ENCODE peak calls at places on chromosome X, in ten cellular contexts. One of them, this sample, is unnamed.
A peak's percentile ranks its signal among the peaks of the same experiment; 100 is the strongest.

GRCh38 chrX:51459125-51459524 is 37.3 kb downstream of the NUDT11 start:
- DNase-seq in dorsolateral prefrontal cortex: no peak
- DNase-seq in progenitor cell of endocrine pancreas: no peak
- DNase-seq in activated CD8-positive, alpha-beta T cell treated with anti-CD3 and anti-CD28 coated beads for 36 hours: peak; percentile 28
- DNase-seq in lower leg skin: no peak
- DNase-seq in colonic mucosa: peak; percentile 21
- DNase-seq in GM13977: no peak
- DNase-seq in spleen: no peak
- DNase-seq in thyroid gland: no peak
- DNase-seq in nephron progenitor cell: no peak
- DNase-seq in this sample: no peak

GRCh38 chrX:110012818-110013484 is 10.0 kb downstream of the TMEM164 start:
- DNase-seq in dorsolateral prefrontal cortex: no peak
- DNase-seq in thyroid gland: no peak
- DNase-seq in spleen: no peak
- DNase-seq in progenitor cell of endocrine pancreas: no peak
- DNase-seq in nephron progenitor cell: no peak
- DNase-seq in colonic mucosa: no peak
- DNase-seq in GM13977: no peak
- DNase-seq in activated CD8-positive, alpha-beta T cell treated with anti-CD3 and anti-CD28 coated beads for 36 hours: no peak
- DNase-seq in lower leg skin: no peak
- DNase-seq in this sample: no peak

GRCh38 chrX:12583543-12583942 is 207.7 kb upstream of the PRPS2 start:
- DNase-seq in activated CD8-positive, alpha-beta T cell treated with anti-CD3 and anti-CD28 coated beads for 36 hours: no peak
- DNase-seq in thyroid gland: no peak
- DNase-seq in progenitor cell of endocrine pancreas: no peak
- DNase-seq in GM13977: no peak
- DNase-seq in lower leg skin: no peak
- DNase-seq in dorsolateral prefrontal cortex: no peak
- DNase-seq in spleen: no peak
- DNase-seq in nephron progenitor cell: no peak
- DNase-seq in colonic mucosa: no peak
- DNase-seq in this sample: no peak

GRCh38 chrX:71222929-71223328 is at the start of gene GJB1:
- DNase-seq in nephron progenitor cell: no peak
- DNase-seq in thyroid gland: no peak
- DNase-seq in spleen: no peak
- DNase-seq in dorsolateral prefrontal cortex: peak; percentile 61
- DNase-seq in lower leg skin: no peak
- DNase-seq in activated CD8-positive, alpha-beta T cell treated with anti-CD3 and anti-CD28 coated beads for 36 hours: no peak
- DNase-seq in progenitor cell of endocrine pancreas: no peak
- DNase-seq in colonic mucosa: no peak
- DNase-seq in GM13977: no peak
- DNase-seq in this sample: no peak

GRCh38 chrX:41406211-41406610 is 40.9 kb upstream of the NYX start:
- DNase-seq in spleen: no peak
- DNase-seq in thyroid gland: no peak
- DNase-seq in colonic mucosa: no peak
- DNase-seq in progenitor cell of endocrine pancreas: no peak
- DNase-seq in lower leg skin: no peak
- DNase-seq in dorsolateral prefrontal cortex: no peak
- DNase-seq in GM13977: no peak
- DNase-seq in nephron progenitor cell: no peak
- DNase-seq in activated CD8-positive, alpha-beta T cell treated with anti-CD3 and anti-CD28 coated beads for 36 hours: no peak
- DNase-seq in this sample: no peak

GRCh38 chrX:115582035-115582870 is 21.3 kb downstream of the PLS3 start:
- DNase-seq in dorsolateral prefrontal cortex: no peak
- DNase-seq in activated CD8-positive, alpha-beta T cell treated with anti-CD3 and anti-CD28 coated beads for 36 hours: no peak
- DNase-seq in thyroid gland: no peak
- DNase-seq in colonic mucosa: no peak
- DNase-seq in nephron progenitor cell: peak; percentile 6
- DNase-seq in spleen: no peak
- DNase-seq in lower leg skin: no peak
- DNase-seq in progenitor cell of endocrine pancreas: no peak
- DNase-seq in GM13977: no peak
- DNase-seq in this sample: no peak

GRCh38 chrX:3659761-3660160 is 53.7 kb downstream of the PRKX start:
- DNase-seq in dorsolateral prefrontal cortex: no peak
- DNase-seq in colonic mucosa: no peak
- DNase-seq in GM13977: no peak
- DNase-seq in nephron progenitor cell: no peak
- DNase-seq in activated CD8-positive, alpha-beta T cell treated with anti-CD3 and anti-CD28 coated beads for 36 hours: no peak
- DNase-seq in spleen: no peak
- DNase-seq in progenitor cell of endocrine pancreas: no peak
- DNase-seq in lower leg skin: no peak
- DNase-seq in thyroid gland: no peak
- DNase-seq in this sample: no peak

GRCh38 chrX:123219916-123220315 is 35.8 kb downstream of the GRIA3 start:
- DNase-seq in activated CD8-positive, alpha-beta T cell treated with anti-CD3 and anti-CD28 coated beads for 36 hours: no peak
- DNase-seq in progenitor cell of endocrine pancreas: no peak
- DNase-seq in dorsolateral prefrontal cortex: no peak
- DNase-seq in GM13977: no peak
- DNase-seq in thyroid gland: no peak
- DNase-seq in lower leg skin: no peak
- DNase-seq in nephron progenitor cell: no peak
- DNase-seq in colonic mucosa: no peak
- DNase-seq in spleen: no peak
- DNase-seq in this sample: no peak

GRCh38 chrX:40209951-40210617 is 112.3 kb upstream of the BCOR start:
- DNase-seq in GM13977: no peak
- DNase-seq in progenitor cell of endocrine pancreas: no peak
- DNase-seq in dorsolateral prefrontal cortex: no peak
- DNase-seq in colonic mucosa: no peak
- DNase-seq in activated CD8-positive, alpha-beta T cell treated with anti-CD3 and anti-CD28 coated beads for 36 hours: no peak
- DNase-seq in spleen: no peak
- DNase-seq in thyroid gland: no peak
- DNase-seq in nephron progenitor cell: no peak
- DNase-seq in lower leg skin: no peak
- DNase-seq in this sample: no peak

GRCh38 chrX:154411322-154411980 is at the start of gene TAFAZZIN:
- DNase-seq in activated CD8-positive, alpha-beta T cell treated with anti-CD3 and anti-CD28 coated beads for 36 hours: peak; percentile 80
- DNase-seq in colonic mucosa: peak; percentile 74
- DNase-seq in nephron progenitor cell: peak; percentile 67
- DNase-seq in GM13977: peak; percentile 89
- DNase-seq in progenitor cell of endocrine pancreas: peak; percentile 35
- DNase-seq in dorsolateral prefrontal cortex: peak; percentile 68
- DNase-seq in spleen: peak; percentile 95
- DNase-seq in lower leg skin: peak; percentile 33
- DNase-seq in thyroid gland: peak; percentile 72
- DNase-seq in this sample: peak; percentile 90

GRCh38 chrX:26783512-26784225 is 567.7 kb downstream of the MAGEB5 start:
- DNase-seq in colonic mucosa: peak; percentile 19
- DNase-seq in thyroid gland: no peak
- DNase-seq in spleen: peak; percentile 35
- DNase-seq in activated CD8-positive, alpha-beta T cell treated with anti-CD3 and anti-CD28 coated beads for 36 hours: peak; percentile 8
- DNase-seq in lower leg skin: no peak
- DNase-seq in progenitor cell of endocrine pancreas: no peak
- DNase-seq in dorsolateral prefrontal cortex: no peak
- DNase-seq in GM13977: no peak
- DNase-seq in nephron progenitor cell: peak; percentile 27
- DNase-seq in this sample: peak; percentile 1

DNA sequence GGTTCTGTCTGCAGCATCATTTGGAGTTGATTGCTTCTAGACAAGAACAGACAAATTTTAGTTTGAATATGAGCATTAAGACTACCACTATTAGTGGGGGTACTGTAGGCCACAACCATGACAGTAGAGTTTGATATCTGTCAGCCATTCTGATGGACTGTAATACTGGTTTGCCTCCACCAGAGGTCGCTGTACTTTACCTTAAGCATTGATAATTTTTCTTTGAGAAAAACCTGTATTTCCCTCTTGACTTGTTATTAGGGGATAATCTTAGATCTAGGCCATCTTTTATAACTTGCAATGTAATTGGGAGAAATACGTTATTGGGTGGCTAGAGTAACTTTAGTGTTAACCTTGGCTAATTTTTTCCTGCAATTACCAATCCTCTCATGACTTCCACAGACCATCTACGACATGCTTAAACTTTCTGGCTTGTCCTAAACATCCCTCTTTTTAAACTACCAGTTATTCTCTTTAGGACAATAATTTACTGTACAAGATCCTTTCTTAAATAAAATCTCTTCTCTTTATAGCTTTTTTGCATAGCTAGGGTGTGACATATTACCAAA is 562.4 kb downstream of the MAGEB5 start:
- DNase-seq in dorsolateral prefrontal cortex: no peak
- DNase-seq in colonic mucosa: no peak
- DNase-seq in lower leg skin: no peak
- DNase-seq in activated CD8-positive, alpha-beta T cell treated with anti-CD3 and anti-CD28 coated beads for 36 hours: peak; percentile 3
- DNase-seq in progenitor cell of endocrine pancreas: no peak
- DNase-seq in thyroid gland: no peak
- DNase-seq in spleen: no peak
- DNase-seq in GM13977: no peak
- DNase-seq in nephron progenitor cell: no peak
- DNase-seq in this sample: no peak
- TF ChIP-seq CTCF in dorsolateral prefrontal cortex: no peak
- TF ChIP-seq CTCF in colonic mucosa: no peak
- TF ChIP-seq CTCF in lower leg skin: no peak
- TF ChIP-seq CTCF in activated CD8-positive, alpha-beta T cell treated with anti-CD3 and anti-CD28 coated beads for 36 hours: no peak
- TF ChIP-seq CTCF in progenitor cell of endocrine pancreas: peak; percentile 6
- TF ChIP-seq CTCF in thyroid gland: no peak
- TF ChIP-seq CTCF in spleen: no peak
- TF ChIP-seq CTCF in GM13977: peak; percentile 41
- TF ChIP-seq CTCF in nephron progenitor cell: no peak
- TF ChIP-seq CTCF in this sample: no peak

GRCh38 chrX:66021407-66021757 is 18.5 kb downstream of the VSIG4 start:
- DNase-seq in colonic mucosa: no peak
- DNase-seq in spleen: no peak
- DNase-seq in activated CD8-positive, alpha-beta T cell treated with anti-CD3 and anti-CD28 coated beads for 36 hours: no peak
- DNase-seq in dorsolateral prefrontal cortex: no peak
- DNase-seq in lower leg skin: no peak
- DNase-seq in GM13977: no peak
- DNase-seq in progenitor cell of endocrine pancreas: no peak
- DNase-seq in thyroid gland: no peak
- DNase-seq in nephron progenitor cell: no peak
- DNase-seq in this sample: no peak

GRCh38 chrX:66024570-66024969 is 15.3 kb downstream of the VSIG4 start:
- DNase-seq in GM13977: no peak
- DNase-seq in nephron progenitor cell: no peak
- DNase-seq in activated CD8-positive, alpha-beta T cell treated with anti-CD3 and anti-CD28 coated beads for 36 hours: no peak
- DNase-seq in dorsolateral prefrontal cortex: no peak
- DNase-seq in colonic mucosa: no peak
- DNase-seq in thyroid gland: no peak
- DNase-seq in progenitor cell of endocrine pancreas: no peak
- DNase-seq in spleen: no peak
- DNase-seq in lower leg skin: no peak
- DNase-seq in this sample: no peak

GRCh38 chrX:66021758-66022741 is 17.8 kb downstream of the VSIG4 start:
- DNase-seq in lower leg skin: no peak
- DNase-seq in GM13977: no peak
- DNase-seq in activated CD8-positive, alpha-beta T cell treated with anti-CD3 and anti-CD28 coated beads for 36 hours: no peak
- DNase-seq in thyroid gland: no peak
- DNase-seq in colonic mucosa: no peak
- DNase-seq in nephron progenitor cell: no peak
- DNase-seq in progenitor cell of endocrine pancreas: no peak
- DNase-seq in dorsolateral prefrontal cortex: no peak
- DNase-seq in spleen: no peak
- DNase-seq in this sample: no peak

GRCh38 chrX:66023726-66024467 is 16.0 kb downstream of the VSIG4 start:
- DNase-seq in thyroid gland: no peak
- DNase-seq in progenitor cell of endocrine pancreas: no peak
- DNase-seq in nephron progenitor cell: no peak
- DNase-seq in dorsolateral prefrontal cortex: no peak
- DNase-seq in GM13977: no peak
- DNase-seq in colonic mucosa: no peak
- DNase-seq in spleen: no peak
- DNase-seq in lower leg skin: no peak
- DNase-seq in activated CD8-positive, alpha-beta T cell treated with anti-CD3 and anti-CD28 coated beads for 36 hours: no peak
- DNase-seq in this sample: no peak

GRCh38 chrX:66022742-66023725 is 16.8 kb downstream of the VSIG4 start:
- DNase-seq in progenitor cell of endocrine pancreas: no peak
- DNase-seq in spleen: no peak
- DNase-seq in lower leg skin: no peak
- DNase-seq in activated CD8-positive, alpha-beta T cell treated with anti-CD3 and anti-CD28 coated beads for 36 hours: no peak
- DNase-seq in colonic mucosa: no peak
- DNase-seq in dorsolateral prefrontal cortex: no peak
- DNase-seq in thyroid gland: no peak
- DNase-seq in GM13977: no peak
- DNase-seq in nephron progenitor cell: no peak
- DNase-seq in this sample: no peak
- TF ChIP-seq CTCF in progenitor cell of endocrine pancreas: no peak
- TF ChIP-seq CTCF in spleen: peak; percentile 22
- TF ChIP-seq CTCF in lower leg skin: no peak
- TF ChIP-seq CTCF in activated CD8-positive, alpha-beta T cell treated with anti-CD3 and anti-CD28 coated beads for 36 hours: peak; percentile 19
- TF ChIP-seq CTCF in colonic mucosa: no peak
- TF ChIP-seq CTCF in dorsolateral prefrontal cortex: no peak
- TF ChIP-seq CTCF in thyroid gland: no peak
- TF ChIP-seq CTCF in GM13977: peak; percentile 16
- TF ChIP-seq CTCF in nephron progenitor cell: no peak
- TF ChIP-seq CTCF in this sample: peak; percentile 6

GRCh38 chrX:19515615-19516105 is 352 bp upstream of the MAP3K15 start:
- DNase-seq in dorsolateral prefrontal cortex: no peak
- DNase-seq in GM13977: no peak
- DNase-seq in progenitor cell of endocrine pancreas: no peak
- DNase-seq in colonic mucosa: no peak
- DNase-seq in lower leg skin: no peak
- DNase-seq in nephron progenitor cell: no peak
- DNase-seq in spleen: peak; percentile 47
- DNase-seq in activated CD8-positive, alpha-beta T cell treated with anti-CD3 and anti-CD28 coated beads for 36 hours: no peak
- DNase-seq in thyroid gland: no peak
- DNase-seq in this sample: peak; percentile 5
- TF ChIP-seq CTCF in dorsolateral prefrontal cortex: no peak
- TF ChIP-seq CTCF in GM13977: peak; percentile 34
- TF ChIP-seq CTCF in progenitor cell of endocrine pancreas: peak; percentile 57
- TF ChIP-seq CTCF in colonic mucosa: peak; percentile 31
- TF ChIP-seq CTCF in lower leg skin: no peak
- TF ChIP-seq CTCF in nephron progenitor cell: no peak
- TF ChIP-seq CTCF in spleen: peak; percentile 52
- TF ChIP-seq CTCF in activated CD8-positive, alpha-beta T cell treated with anti-CD3 and anti-CD28 coated beads for 36 hours: peak; percentile 58
- TF ChIP-seq CTCF in thyroid gland: no peak
- TF ChIP-seq CTCF in this sample: peak; percentile 12

DNA sequence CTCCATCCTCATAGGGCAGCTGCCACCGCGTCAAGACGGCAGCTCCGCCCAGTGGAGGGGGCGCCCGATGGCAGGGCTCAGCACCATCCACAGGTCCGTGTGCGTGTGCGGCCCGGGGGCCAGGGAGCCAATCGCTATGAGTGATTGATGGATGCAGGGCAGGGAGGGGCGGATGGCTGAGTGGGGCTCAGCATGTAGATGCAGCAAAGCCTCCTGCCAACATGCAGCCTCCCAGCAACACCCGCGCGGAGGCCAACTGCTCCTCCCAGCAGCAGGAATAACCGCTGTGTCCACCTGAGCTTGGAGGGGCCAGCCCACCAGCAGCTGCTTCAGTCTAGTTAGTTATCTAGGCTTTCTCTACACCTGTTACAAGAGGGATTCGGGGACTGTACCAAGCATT is 77.4 kb downstream of the MTMR1 start:
- DNase-seq in activated CD8-positive, alpha-beta T cell treated with anti-CD3 and anti-CD28 coated beads for 36 hours: no peak
- DNase-seq in lower leg skin: no peak
- DNase-seq in dorsolateral prefrontal cortex: no peak
- DNase-seq in GM13977: no peak
- DNase-seq in colonic mucosa: peak; percentile 12
- DNase-seq in progenitor cell of endocrine pancreas: no peak
- DNase-seq in nephron progenitor cell: no peak
- DNase-seq in spleen: no peak
- DNase-seq in thyroid gland: no peak
- DNase-seq in this sample: no peak
- TF ChIP-seq CTCF in activated CD8-positive, alpha-beta T cell treated with anti-CD3 and anti-CD28 coated beads for 36 hours: no peak
- TF ChIP-seq CTCF in lower leg skin: no peak
- TF ChIP-seq CTCF in dorsolateral prefrontal cortex: no peak
- TF ChIP-seq CTCF in GM13977: no peak
- TF ChIP-seq CTCF in colonic mucosa: no peak
- TF ChIP-seq CTCF in progenitor cell of endocrine pancreas: no peak
- TF ChIP-seq CTCF in nephron progenitor cell: no peak
- TF ChIP-seq CTCF in spleen: no peak
- TF ChIP-seq CTCF in thyroid gland: no peak
- TF ChIP-seq CTCF in this sample: no peak